ENCODE peak calls at places on chromosomes 12 and 14, in seven cellular contexts. One of them, this sample, is unnamed. For H3K36me3, the result is how much of the 10 kb centered on the place peaks cover.

GRCh38 chr12:96360550-96360949 is 39.7 kb downstream of the CDK17 start:
- DNase-seq in BE2C: no peak
- DNase-seq in OCI-LY7: no peak
- DNase-seq in endothelial cell of umbilical vein: no peak
- DNase-seq in BJ: no peak
- DNase-seq in ovary: no peak
- DNase-seq in sigmoid colon: no peak
- DNase-seq in this sample: no peak

GRCh38 chr12:87368259-87368658 is 660.9 kb downstream of the C12orf50 start:
- DNase-seq in BE2C: no peak
- DNase-seq in OCI-LY7: no peak
- DNase-seq in endothelial cell of umbilical vein: no peak
- DNase-seq in BJ: no peak
- DNase-seq in ovary: no peak
- DNase-seq in sigmoid colon: no peak
- DNase-seq in this sample: no peak

GRCh38 chr12:130971871-130972588 is 18.3 kb downstream of the ADGRD1 start:
- DNase-seq in BE2C: no peak
- DNase-seq in OCI-LY7: no peak
- DNase-seq in endothelial cell of umbilical vein: no peak
- DNase-seq in BJ: no peak
- DNase-seq in ovary: no peak
- DNase-seq in sigmoid colon: peak
- DNase-seq in this sample: no peak

GRCh38 chr14:22872833-22873520 is 1.4 kb downstream of the LRP10 start:
- DNase-seq in BE2C: no peak
- DNase-seq in OCI-LY7: no peak
- DNase-seq in endothelial cell of umbilical vein: no peak
- DNase-seq in BJ: no peak
- DNase-seq in ovary: no peak
- DNase-seq in sigmoid colon: no peak
- DNase-seq in this sample: no peak

GRCh38 chr12:105943525-105943924 is 195.2 kb downstream of the NUAK1 start:
- DNase-seq in BE2C: no peak
- DNase-seq in OCI-LY7: no peak
- DNase-seq in endothelial cell of umbilical vein: no peak
- DNase-seq in BJ: no peak
- DNase-seq in ovary: no peak
- DNase-seq in sigmoid colon: no peak
- DNase-seq in this sample: no peak

GRCh38 chr12:75260316-75260715 is 50.7 kb upstream of the KCNC2 start:
- DNase-seq in BE2C: no peak
- DNase-seq in OCI-LY7: no peak
- DNase-seq in endothelial cell of umbilical vein: no peak
- DNase-seq in BJ: no peak
- DNase-seq in ovary: no peak
- DNase-seq in sigmoid colon: no peak
- DNase-seq in this sample: no peak

GRCh38 chr14:105315211-105315721 is 718 bp downstream of the PACS2 start:
- DNase-seq in BE2C: no peak
- DNase-seq in OCI-LY7: peak
- DNase-seq in endothelial cell of umbilical vein: peak
- DNase-seq in BJ: no peak
- DNase-seq in ovary: peak
- DNase-seq in sigmoid colon: no peak
- DNase-seq in this sample: peak

GRCh38 chr14:70856851-70857498 is 47.7 kb upstream of the MAP3K9 start:
- DNase-seq in BE2C: no peak
- DNase-seq in OCI-LY7: no peak
- DNase-seq in endothelial cell of umbilical vein: no peak
- DNase-seq in BJ: peak
- DNase-seq in ovary: no peak
- DNase-seq in sigmoid colon: no peak
- DNase-seq in this sample: no peak

GRCh38 chr14:104933721-104934379 is 9.2 kb downstream of the PLD4 start:
- DNase-seq in BE2C: no peak
- DNase-seq in OCI-LY7: no peak
- DNase-seq in endothelial cell of umbilical vein: no peak
- DNase-seq in BJ: no peak
- DNase-seq in ovary: no peak
- DNase-seq in sigmoid colon: peak
- DNase-seq in this sample: peak

GRCh38 chr12:13924286-13924685 is 57.1 kb downstream of the GRIN2B start:
- DNase-seq in BE2C: no peak
- DNase-seq in OCI-LY7: no peak
- DNase-seq in endothelial cell of umbilical vein: no peak
- DNase-seq in BJ: no peak
- DNase-seq in ovary: no peak
- DNase-seq in sigmoid colon: no peak
- DNase-seq in this sample: no peak

GRCh38 chr14:67480011-67480410 is 8.5 kb downstream of the TMEM229B start:
- DNase-seq in BE2C: peak
- DNase-seq in OCI-LY7: peak
- DNase-seq in endothelial cell of umbilical vein: no peak
- DNase-seq in BJ: no peak
- DNase-seq in ovary: no peak
- DNase-seq in sigmoid colon: no peak
- DNase-seq in this sample: no peak

GRCh38 chr14:24456980-24457379 is 14.4 kb upstream of the SDR39U1 start:
- DNase-seq in BE2C: no peak
- DNase-seq in OCI-LY7: no peak
- DNase-seq in endothelial cell of umbilical vein: no peak
- DNase-seq in BJ: no peak
- DNase-seq in ovary: no peak
- DNase-seq in sigmoid colon: no peak
- DNase-seq in this sample: no peak

GRCh38 chr12:105025890-105026289 is 39.8 kb downstream of the NOPCHAP1 start:
- DNase-seq in BE2C: no peak
- DNase-seq in OCI-LY7: no peak
- DNase-seq in endothelial cell of umbilical vein: peak
- DNase-seq in BJ: peak
- DNase-seq in ovary: peak
- DNase-seq in sigmoid colon: peak
- DNase-seq in this sample: no peak

GRCh38 chr14:65222434-65222833 is 120.1 kb upstream of the MAX start:
- DNase-seq in BE2C: peak
- DNase-seq in OCI-LY7: peak
- DNase-seq in endothelial cell of umbilical vein: peak
- DNase-seq in BJ: no peak
- DNase-seq in ovary: peak
- DNase-seq in sigmoid colon: no peak
- DNase-seq in this sample: peak

DNA sequence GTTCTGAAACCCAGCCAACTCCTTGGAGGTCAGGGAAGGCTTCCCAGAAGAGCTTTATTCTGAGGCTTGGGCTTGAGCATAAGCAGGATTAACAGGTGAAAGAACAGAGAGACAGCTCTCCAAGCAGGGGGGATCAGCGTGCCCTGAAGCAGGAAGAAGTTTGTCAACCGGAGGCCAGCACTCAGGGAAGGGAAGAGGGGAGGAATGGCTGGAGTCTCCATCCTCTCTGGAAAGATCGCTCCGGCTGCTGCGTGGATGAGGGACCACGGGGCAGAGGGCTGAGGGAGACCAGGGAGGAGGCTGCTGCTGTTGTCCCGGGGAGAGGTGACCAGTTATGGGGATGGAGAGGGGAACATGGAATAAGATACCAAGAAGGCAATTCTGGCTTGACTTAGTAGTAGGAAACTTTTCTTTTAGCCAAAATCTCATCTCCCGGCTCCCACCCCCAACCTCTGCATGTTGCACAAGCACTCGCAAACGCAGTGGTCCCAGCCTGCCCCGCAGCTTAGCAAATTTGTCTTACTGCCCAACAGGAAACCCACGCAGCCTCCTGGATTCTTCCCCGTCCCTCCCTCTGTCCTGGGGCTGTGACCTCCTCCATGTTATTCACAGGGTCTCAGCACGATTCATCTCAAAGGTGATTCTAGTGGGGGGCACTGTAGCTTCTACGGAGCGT is 1.2 kb upstream of the SSH1 start:
- DNase-seq in BE2C: no peak
- DNase-seq in OCI-LY7: no peak
- DNase-seq in endothelial cell of umbilical vein: peak
- DNase-seq in BJ: no peak
- DNase-seq in ovary: peak
- DNase-seq in sigmoid colon: peak
- DNase-seq in this sample: no peak
- H3K4me3 ChIP-seq in BE2C: no peak
- H3K4me3 ChIP-seq in OCI-LY7: peak
- H3K4me3 ChIP-seq in endothelial cell of umbilical vein: no peak
- H3K4me3 ChIP-seq in BJ: peak
- H3K4me3 ChIP-seq in ovary: peak
- H3K4me3 ChIP-seq in sigmoid colon: peak
- H3K4me3 ChIP-seq in this sample: peak

GRCh38 chr12:43066471-43066870 is 476.9 kb upstream of the PRICKLE1 start:
- DNase-seq in BE2C: no peak
- DNase-seq in OCI-LY7: no peak
- DNase-seq in endothelial cell of umbilical vein: no peak
- DNase-seq in BJ: no peak
- DNase-seq in ovary: no peak
- DNase-seq in sigmoid colon: no peak
- DNase-seq in this sample: no peak

GRCh38 chr12:43058616-43059015 is 469.1 kb upstream of the PRICKLE1 start:
- DNase-seq in BE2C: no peak
- DNase-seq in OCI-LY7: no peak
- DNase-seq in endothelial cell of umbilical vein: no peak
- DNase-seq in BJ: no peak
- DNase-seq in ovary: no peak
- DNase-seq in sigmoid colon: no peak
- DNase-seq in this sample: no peak

GRCh38 chr12:43060738-43061137 is 471.2 kb upstream of the PRICKLE1 start:
- DNase-seq in BE2C: no peak
- DNase-seq in OCI-LY7: no peak
- DNase-seq in endothelial cell of umbilical vein: peak
- DNase-seq in BJ: no peak
- DNase-seq in ovary: no peak
- DNase-seq in sigmoid colon: no peak
- DNase-seq in this sample: no peak

GRCh38 chr12:43063642-43064041 is 474.1 kb upstream of the PRICKLE1 start:
- DNase-seq in BE2C: no peak
- DNase-seq in OCI-LY7: no peak
- DNase-seq in endothelial cell of umbilical vein: no peak
- DNase-seq in BJ: peak
- DNase-seq in ovary: no peak
- DNase-seq in sigmoid colon: no peak
- DNase-seq in this sample: no peak
- TF ChIP-seq CTCF in BE2C: no peak
- TF ChIP-seq CTCF in OCI-LY7: no peak
- TF ChIP-seq CTCF in endothelial cell of umbilical vein: no peak
- TF ChIP-seq CTCF in BJ: no peak
- TF ChIP-seq CTCF in ovary: no peak
- TF ChIP-seq CTCF in sigmoid colon: no peak
- TF ChIP-seq CTCF in this sample: no peak

GRCh38 chr14:55749201-55749812 is 169.3 kb downstream of the KTN1 start:
- DNase-seq in BE2C: peak
- DNase-seq in OCI-LY7: no peak
- DNase-seq in endothelial cell of umbilical vein: no peak
- DNase-seq in BJ: no peak
- DNase-seq in ovary: no peak
- DNase-seq in sigmoid colon: no peak
- DNase-seq in this sample: no peak
- H3K36me3 ChIP-seq in BE2C: under half
- H3K36me3 ChIP-seq in OCI-LY7: under half
- H3K36me3 ChIP-seq in endothelial cell of umbilical vein: under half
- H3K36me3 ChIP-seq in BJ: under half
- H3K36me3 ChIP-seq in ovary: under half
- H3K36me3 ChIP-seq in sigmoid colon: under half
- H3K36me3 ChIP-seq in this sample: under half

GRCh38 chr12:53739285-53740129 is 12.3 kb upstream of the CALCOCO1 start:
- DNase-seq in BE2C: no peak
- DNase-seq in OCI-LY7: no peak
- DNase-seq in endothelial cell of umbilical vein: no peak
- DNase-seq in BJ: no peak
- DNase-seq in ovary: no peak
- DNase-seq in sigmoid colon: no peak
- DNase-seq in this sample: peak
- H3K4me3 ChIP-seq in BE2C: no peak
- H3K4me3 ChIP-seq in OCI-LY7: no peak
- H3K4me3 ChIP-seq in endothelial cell of umbilical vein: no peak
- H3K4me3 ChIP-seq in BJ: no peak
- H3K4me3 ChIP-seq in ovary: no peak
- H3K4me3 ChIP-seq in sigmoid colon: no peak
- H3K4me3 ChIP-seq in this sample: peak